ENCODE peak calls at places on chromosomes 12 and 14, in six cellular contexts. B, Z, X, C, Y and A are unnamed samples.
A peak's percentile ranks its signal among the peaks of the same experiment; 100 is the strongest.

GRCh38 chr12:111453071-111453989 is 47.6 kb downstream of the SH2B3 start:
- DNase-seq in B (no peak), Z (no peak), X (no peak), C (no peak), Y (no peak), A (no peak)

GRCh38 chr12:3904999-3905398 is 31.8 kb upstream of the PARP11 start:
- DNase-seq in B (no peak), Z (no peak), X (no peak), C (no peak), Y (no peak), A (no peak)

GRCh38 chr12:111384596-111384995 is 15.7 kb upstream of the PHETA1 start:
- DNase-seq in B (no peak), Z (no peak), X (no peak), C (no peak), Y (no peak), A (no peak)

GRCh38 chr12:54292083-54292930 is 8.5 kb downstream of the NFE2 start:
- DNase-seq in B (no peak), Z (no peak), X (no peak), C (no peak), Y (no peak), A (no peak)

GRCh38 chr12:108806350-108806749 is 51.0 kb downstream of the SSH1 start:
- DNase-seq in B (peak; percentile 40), Z (peak; percentile 63), X (peak; percentile 13), C (no peak), Y (no peak), A (no peak)

GRCh38 chr14:60485600-60486251 is at the start of gene C14orf39:
- DNase-seq in B (peak; percentile 65), Z (no peak), X (peak; percentile 38), C (no peak), Y (no peak), A (peak; percentile 71)

GRCh38 chr14:54839681-54840080 is 62.9 kb downstream of the GCH1 start:
- DNase-seq in B (no peak), Z (no peak), X (peak; percentile 37), C (peak; percentile 8), Y (no peak), A (no peak)

GRCh38 chr12:54555670-54556257 is 6.4 kb downstream of the PDE1B start:
- DNase-seq in B (no peak), Z (no peak), X (no peak), C (no peak), Y (no peak), A (no peak)

GRCh38 chr12:67810166-67810565 is 161.6 kb downstream of the DYRK2 start:
- DNase-seq in B (no peak), Z (no peak), X (no peak), C (no peak), Y (no peak), A (no peak)

GRCh38 chr12:106861984-106862894 is 87.8 kb downstream of the RIC8B start:
- DNase-seq in B (peak; percentile 90), Z (no peak), X (peak; percentile 91), C (peak; percentile 34), Y (no peak), A (no peak)

GRCh38 chr14:62501021-62501750 is 544.1 kb downstream of the KCNH5 start:
- DNase-seq in B (no peak), Z (no peak), X (no peak), C (peak; percentile 50), Y (no peak), A (no peak)

GRCh38 chr12:122834229-122834920 is 882 bp upstream of the HIP1R start:
- DNase-seq in B (peak; percentile 44), Z (peak; percentile 85), X (peak; percentile 74), C (peak; percentile 45), Y (no peak), A (peak; percentile 82)

GRCh38 chr14:104876251-104876699 is 11.2 kb downstream of the CEP170B start:
- DNase-seq in B (peak; percentile 16), Z (peak; percentile 65), X (peak; percentile 72), C (peak; percentile 31), Y (no peak), A (peak; percentile 61)

GRCh38 chr12:124648710-124649384 is 81.4 kb upstream of the NCOR2 start:
- DNase-seq in B (no peak), Z (no peak), X (no peak), C (no peak), Y (no peak), A (no peak)

GRCh38 chr14:36066636-36067035 is 109.9 kb downstream of the PTCSC3 start:
- DNase-seq in B (no peak), Z (no peak), X (peak; percentile 18), C (peak; percentile 48), Y (no peak), A (no peak)

GRCh38 chr12:116448165-116448756 is 110.9 kb upstream of the MAP1LC3B2 start:
- DNase-seq in B (no peak), Z (no peak), X (no peak), C (no peak), Y (no peak), A (no peak)

GRCh38 chr12:129001-129400 is 62.4 kb downstream of the IQSEC3 start:
- DNase-seq in B (no peak), Z (no peak), X (no peak), C (no peak), Y (no peak), A (no peak)

GRCh38 chr14:92728781-92729364 is 19.6 kb downstream of the LGMN start:
- DNase-seq in B (peak; percentile 31), Z (no peak), X (no peak), C (peak; percentile 89), Y (no peak), A (no peak)

GRCh38 chr12:89427508-89428156 is 75.3 kb upstream of the DUSP6 start:
- DNase-seq in B (no peak), Z (no peak), X (peak; percentile 36), C (no peak), Y (no peak), A (no peak)

GRCh38 chr12:38102197-38102596 is 214.4 kb upstream of the ALG10B start:
- DNase-seq in B (no peak), Z (no peak), X (no peak), C (peak; percentile 69), Y (no peak), A (no peak)

GRCh38 chr14:88559852-88560251 is 3.0 kb upstream of the ZC3H14 start:
- DNase-seq in B (peak; percentile 72), Z (no peak), X (peak; percentile 78), C (no peak), Y (no peak), A (no peak)

GRCh38 chr12:114826233-114826632 is 142.3 kb upstream of the TBX3 start:
- DNase-seq in B (no peak), Z (no peak), X (no peak), C (no peak), Y (no peak), A (no peak)

GRCh38 chr14:91749857-91750256 is 18.0 kb upstream of the CATSPERB start:
- DNase-seq in B (no peak), Z (no peak), X (no peak), C (no peak), Y (no peak), A (no peak)

GRCh38 chr14:64965356-64966000 is 6.7 kb downstream of the RAB15 start:
- DNase-seq in B (no peak), Z (no peak), X (no peak), C (no peak), Y (no peak), A (peak; percentile 31)

GRCh38 chr12:110591508-110592051 is 8.5 kb upstream of the PPTC7 start:
- DNase-seq in B (no peak), Z (no peak), X (no peak), C (no peak), Y (no peak), A (no peak)

GRCh38 chr12:56932867-56933266 is 1.3 kb downstream of the SDR9C7 start:
- DNase-seq in B (no peak), Z (no peak), X (no peak), C (peak; percentile 36), Y (peak; percentile 35), A (no peak)

GRCh38 chr12:132584472-132584871 is 25.9 kb downstream of the LRCOL1 start:
- DNase-seq in B (no peak), Z (no peak), X (no peak), C (no peak), Y (no peak), A (no peak)

GRCh38 chr12:59733200-59733599 is 137.4 kb downstream of the SLC16A7 start:
- DNase-seq in B (no peak), Z (peak; percentile 74), X (no peak), C (no peak), Y (no peak), A (no peak)

GRCh38 chr12:52900896-52901714 is 3.8 kb downstream of the KRT8 start:
- DNase-seq in B (no peak), Z (no peak), X (no peak), C (no peak), Y (no peak), A (no peak)
- H3K4me1 ChIP-seq in B (peaks cover 8% of the 10 kb centered on the region), Z (no peaks in the 10 kb centered on the region), X (peaks cover 7% of the 10 kb centered on the region), C (peaks cover 9% of the 10 kb centered on the region), Y (peaks cover 11% of the 10 kb centered on the region), A (peaks cover 6% of the 10 kb centered on the region)

DNA sequence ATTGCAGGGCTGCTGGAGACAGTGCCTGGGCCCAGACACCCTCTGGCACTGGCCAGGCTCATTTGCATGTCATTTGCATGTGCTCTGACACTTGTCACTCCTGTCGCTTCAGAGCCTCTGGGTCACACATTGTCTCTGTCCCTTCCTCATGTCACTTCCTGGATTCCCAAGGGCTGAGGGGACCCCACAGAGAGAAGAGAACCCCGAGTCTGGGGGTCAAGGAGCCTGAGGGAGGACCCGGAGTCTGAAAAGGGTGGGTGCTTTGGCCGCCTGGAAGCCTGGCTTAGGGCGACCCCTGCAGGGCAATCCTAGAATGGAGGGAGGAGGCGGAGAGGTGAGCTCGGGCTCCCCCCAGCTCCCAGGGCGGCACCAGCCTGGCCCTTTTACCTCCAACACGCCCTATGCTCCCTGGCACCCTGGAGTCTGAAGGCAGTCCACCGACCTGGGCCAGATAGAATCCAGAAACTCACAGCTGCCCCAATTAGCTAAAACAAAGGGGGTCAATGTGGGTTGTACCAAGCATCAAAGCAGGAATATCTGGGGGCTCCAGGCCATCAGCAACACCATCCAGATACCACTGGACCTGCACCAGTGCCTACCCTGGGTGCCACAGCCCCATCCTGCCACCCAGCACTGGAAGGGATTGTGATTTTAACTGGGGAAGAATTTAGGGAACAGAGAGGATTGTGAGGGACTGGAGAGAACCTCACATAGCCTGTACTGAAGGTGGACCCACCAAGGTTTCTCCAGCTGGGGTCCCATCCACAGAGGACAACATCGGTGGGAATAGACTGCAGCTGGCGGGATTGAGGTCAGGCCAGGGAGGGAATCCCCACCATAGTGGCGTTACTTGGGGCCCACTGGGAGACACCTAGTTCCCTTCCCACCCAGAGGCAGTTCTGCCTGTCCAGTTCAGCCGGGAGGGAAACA is 21.8 kb upstream of the KRT78 start:
- DNase-seq in B (peak; percentile 25), Z (peak; percentile 86), X (peak; percentile 56), C (peak; percentile 52), Y (peak; percentile 55), A (peak; percentile 74)
- H3K4me1 ChIP-seq in B (peaks cover 26% of the 10 kb centered on the region), Z (no peaks in the 10 kb centered on the region), X (peaks cover 41% of the 10 kb centered on the region), C (peaks cover 59% of the 10 kb centered on the region), Y (peaks cover 40% of the 10 kb centered on the region), A (peaks cover 21% of the 10 kb centered on the region)

DNA sequence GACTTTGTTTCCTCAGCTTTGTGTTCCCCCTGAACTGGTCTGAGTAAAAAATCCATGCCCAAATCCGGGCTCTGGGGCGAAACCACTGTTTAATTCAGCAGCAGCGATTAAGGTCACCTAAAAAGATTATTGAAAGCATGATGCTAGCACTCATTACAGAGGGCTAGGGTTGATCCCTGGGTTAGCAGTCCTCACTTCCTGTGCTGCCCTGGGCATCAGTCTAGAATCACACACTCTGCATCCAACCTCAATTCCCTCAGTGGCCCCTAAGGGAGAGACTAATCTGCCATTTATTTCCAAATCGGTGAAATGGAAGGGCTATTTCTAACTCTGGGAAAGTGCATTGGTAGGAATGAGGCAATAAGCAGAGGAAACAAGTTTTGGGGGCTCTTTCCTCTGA is 107.2 kb downstream of the BTG1 start:
- DNase-seq in B (no peak), Z (no peak), X (no peak), C (no peak), Y (no peak), A (no peak)
- H3K4me1 ChIP-seq in B (peaks cover 4% of the 10 kb centered on the region), Z (peaks cover 18% of the 10 kb centered on the region), X (peaks cover 12% of the 10 kb centered on the region), C (peaks cover 45% of the 10 kb centered on the region), Y (peaks cover 46% of the 10 kb centered on the region), A (peaks cover 12% of the 10 kb centered on the region)

GRCh38 chr14:95710106-95710505 is 3.8 kb downstream of the TCL1A start:
- DNase-seq in B (no peak), Z (peak; percentile 66), X (no peak), C (no peak), Y (no peak), A (no peak)
- H3K4me1 ChIP-seq in B (no peaks in the 10 kb centered on the region), Z (no peaks in the 10 kb centered on the region), X (no peaks in the 10 kb centered on the region), C (no peaks in the 10 kb centered on the region), Y (no peaks in the 10 kb centered on the region), A (no peaks in the 10 kb centered on the region)